ENCODE peak calls at places on chromosomes 16 and 17, in eight cellular contexts. One of them, this sample, is unnamed.

GRCh38 chr17:1785925-1786324 is 24.1 kb downstream of the SERPINF1 start:
- DNase-seq in nucleus accumbens: no peak
- DNase-seq in AG09309: no peak
- DNase-seq in left kidney: no peak
- DNase-seq in NCI-H1105 treated with DMSO at 0.1 percent for 48 hours: no peak
- DNase-seq in AG08395: no peak
- DNase-seq in memory B cell: no peak
- DNase-seq in osteocyte: no peak
- DNase-seq in this sample: no peak

GRCh38 chr17:34715504-34715903 is 136.1 kb downstream of the TMEM132E start:
- DNase-seq in nucleus accumbens: no peak
- DNase-seq in AG09309: no peak
- DNase-seq in left kidney: peak
- DNase-seq in NCI-H1105 treated with DMSO at 0.1 percent for 48 hours: no peak
- DNase-seq in AG08395: no peak
- DNase-seq in memory B cell: no peak
- DNase-seq in osteocyte: peak
- DNase-seq in this sample: no peak

GRCh38 chr17:15412606-15413005 is 54.8 kb downstream of the CDRT4 start:
- DNase-seq in nucleus accumbens: no peak
- DNase-seq in AG09309: no peak
- DNase-seq in left kidney: no peak
- DNase-seq in NCI-H1105 treated with DMSO at 0.1 percent for 48 hours: no peak
- DNase-seq in AG08395: no peak
- DNase-seq in memory B cell: no peak
- DNase-seq in osteocyte: no peak
- DNase-seq in this sample: no peak

GRCh38 chr16:54931041-54931756 is 534 bp downstream of the IRX5 start:
- DNase-seq in nucleus accumbens: no peak
- DNase-seq in AG09309: no peak
- DNase-seq in left kidney: peak
- DNase-seq in NCI-H1105 treated with DMSO at 0.1 percent for 48 hours: peak
- DNase-seq in AG08395: no peak
- DNase-seq in memory B cell: no peak
- DNase-seq in osteocyte: peak
- DNase-seq in this sample: no peak

GRCh38 chr16:58854392-58854791 is 120.3 kb upstream of the GOT2 start:
- DNase-seq in nucleus accumbens: no peak
- DNase-seq in AG09309: no peak
- DNase-seq in left kidney: no peak
- DNase-seq in NCI-H1105 treated with DMSO at 0.1 percent for 48 hours: no peak
- DNase-seq in AG08395: no peak
- DNase-seq in memory B cell: no peak
- DNase-seq in osteocyte: no peak
- DNase-seq in this sample: no peak

GRCh38 chr16:1194665-1195392 is 30.2 kb downstream of the TPSG1 start:
- DNase-seq in nucleus accumbens: no peak
- DNase-seq in AG09309: no peak
- DNase-seq in left kidney: peak
- DNase-seq in NCI-H1105 treated with DMSO at 0.1 percent for 48 hours: no peak
- DNase-seq in AG08395: no peak
- DNase-seq in memory B cell: no peak
- DNase-seq in osteocyte: no peak
- DNase-seq in this sample: no peak

GRCh38 chr17:72403713-72404209 is 282.9 kb downstream of the SOX9 start:
- DNase-seq in nucleus accumbens: no peak
- DNase-seq in AG09309: no peak
- DNase-seq in left kidney: no peak
- DNase-seq in NCI-H1105 treated with DMSO at 0.1 percent for 48 hours: no peak
- DNase-seq in AG08395: no peak
- DNase-seq in memory B cell: no peak
- DNase-seq in osteocyte: no peak
- DNase-seq in this sample: no peak

GRCh38 chr16:4679156-4679853 is 14.1 kb upstream of the NUDT16L1 start:
- DNase-seq in nucleus accumbens: no peak
- DNase-seq in AG09309: no peak
- DNase-seq in left kidney: no peak
- DNase-seq in NCI-H1105 treated with DMSO at 0.1 percent for 48 hours: no peak
- DNase-seq in AG08395: no peak
- DNase-seq in memory B cell: no peak
- DNase-seq in osteocyte: no peak
- DNase-seq in this sample: no peak

GRCh38 chr17:47806913-47807255 is 14.7 kb downstream of the OSBPL7 start:
- DNase-seq in nucleus accumbens: no peak
- DNase-seq in AG09309: no peak
- DNase-seq in left kidney: no peak
- DNase-seq in NCI-H1105 treated with DMSO at 0.1 percent for 48 hours: no peak
- DNase-seq in AG08395: no peak
- DNase-seq in memory B cell: no peak
- DNase-seq in osteocyte: no peak
- DNase-seq in this sample: no peak

GRCh38 chr17:80034977-80035686 is 540 bp downstream of the TBC1D16 start:
- DNase-seq in nucleus accumbens: no peak
- DNase-seq in AG09309: no peak
- DNase-seq in left kidney: peak
- DNase-seq in NCI-H1105 treated with DMSO at 0.1 percent for 48 hours: no peak
- DNase-seq in AG08395: peak
- DNase-seq in memory B cell: peak
- DNase-seq in osteocyte: no peak
- DNase-seq in this sample: no peak

GRCh38 chr16:72848759-72849664 is 198.9 kb downstream of the ZFHX3 start:
- DNase-seq in nucleus accumbens: peak
- DNase-seq in AG09309: peak
- DNase-seq in left kidney: peak
- DNase-seq in NCI-H1105 treated with DMSO at 0.1 percent for 48 hours: peak
- DNase-seq in AG08395: peak
- DNase-seq in memory B cell: no peak
- DNase-seq in osteocyte: peak
- DNase-seq in this sample: peak

GRCh38 chr16:86251682-86252081 is 258.6 kb upstream of the FOXF1 start:
- DNase-seq in nucleus accumbens: no peak
- DNase-seq in AG09309: no peak
- DNase-seq in left kidney: no peak
- DNase-seq in NCI-H1105 treated with DMSO at 0.1 percent for 48 hours: no peak
- DNase-seq in AG08395: no peak
- DNase-seq in memory B cell: no peak
- DNase-seq in osteocyte: no peak
- DNase-seq in this sample: no peak

GRCh38 chr17:63969278-63969677 is 3.4 kb downstream of the SCN4A start:
- DNase-seq in nucleus accumbens: no peak
- DNase-seq in AG09309: no peak
- DNase-seq in left kidney: no peak
- DNase-seq in NCI-H1105 treated with DMSO at 0.1 percent for 48 hours: no peak
- DNase-seq in AG08395: no peak
- DNase-seq in memory B cell: no peak
- DNase-seq in osteocyte: no peak
- DNase-seq in this sample: no peak

GRCh38 chr17:66829883-66830282 is 5.0 kb upstream of the CACNG5 start:
- DNase-seq in nucleus accumbens: no peak
- DNase-seq in AG09309: no peak
- DNase-seq in left kidney: peak
- DNase-seq in NCI-H1105 treated with DMSO at 0.1 percent for 48 hours: no peak
- DNase-seq in AG08395: no peak
- DNase-seq in memory B cell: no peak
- DNase-seq in osteocyte: no peak
- DNase-seq in this sample: no peak

GRCh38 chr16:65534121-65534528 is 412.3 kb upstream of the CDH11 start:
- DNase-seq in nucleus accumbens: no peak
- DNase-seq in AG09309: no peak
- DNase-seq in left kidney: no peak
- DNase-seq in NCI-H1105 treated with DMSO at 0.1 percent for 48 hours: no peak
- DNase-seq in AG08395: peak
- DNase-seq in memory B cell: no peak
- DNase-seq in osteocyte: no peak
- DNase-seq in this sample: no peak

GRCh38 chr17:61597606-61598005 is 6.6 kb upstream of the NACA2 start:
- DNase-seq in nucleus accumbens: no peak
- DNase-seq in AG09309: no peak
- DNase-seq in left kidney: no peak
- DNase-seq in NCI-H1105 treated with DMSO at 0.1 percent for 48 hours: no peak
- DNase-seq in AG08395: no peak
- DNase-seq in memory B cell: no peak
- DNase-seq in osteocyte: no peak
- DNase-seq in this sample: no peak

GRCh38 chr16:25110392-25110947 is 1.1 kb upstream of the LCMT1 start:
- DNase-seq in nucleus accumbens: no peak
- DNase-seq in AG09309: no peak
- DNase-seq in left kidney: no peak
- DNase-seq in NCI-H1105 treated with DMSO at 0.1 percent for 48 hours: peak
- DNase-seq in AG08395: no peak
- DNase-seq in memory B cell: no peak
- DNase-seq in osteocyte: no peak
- DNase-seq in this sample: no peak

GRCh38 chr16:46949216-46949892 is 24.1 kb downstream of the DNAJA2 start:
- DNase-seq in nucleus accumbens: no peak
- DNase-seq in AG09309: no peak
- DNase-seq in left kidney: peak
- DNase-seq in NCI-H1105 treated with DMSO at 0.1 percent for 48 hours: no peak
- DNase-seq in AG08395: no peak
- DNase-seq in memory B cell: no peak
- DNase-seq in osteocyte: no peak
- DNase-seq in this sample: no peak

GRCh38 chr17:31112001-31112661 is 17.4 kb downstream of the NF1 start:
- DNase-seq in nucleus accumbens: no peak
- DNase-seq in AG09309: no peak
- DNase-seq in left kidney: no peak
- DNase-seq in NCI-H1105 treated with DMSO at 0.1 percent for 48 hours: no peak
- DNase-seq in AG08395: no peak
- DNase-seq in memory B cell: no peak
- DNase-seq in osteocyte: no peak
- DNase-seq in this sample: no peak

GRCh38 chr17:79798296-79799173 is 1.7 kb upstream of the CBX8 start:
- DNase-seq in nucleus accumbens: no peak
- DNase-seq in AG09309: no peak
- DNase-seq in left kidney: peak
- DNase-seq in NCI-H1105 treated with DMSO at 0.1 percent for 48 hours: no peak
- DNase-seq in AG08395: no peak
- DNase-seq in memory B cell: no peak
- DNase-seq in osteocyte: no peak
- DNase-seq in this sample: no peak

GRCh38 chr16:10664720-10665126 is 30.0 kb downstream of the TEKT5 start:
- DNase-seq in nucleus accumbens: no peak
- DNase-seq in AG09309: no peak
- DNase-seq in left kidney: no peak
- DNase-seq in NCI-H1105 treated with DMSO at 0.1 percent for 48 hours: no peak
- DNase-seq in AG08395: no peak
- DNase-seq in memory B cell: no peak
- DNase-seq in osteocyte: no peak
- DNase-seq in this sample: no peak